ENCODE peak calls at places on chromosomes 12 and 14, in five cellular contexts. One of them, this sample, is unnamed.

GRCh38 chr14:55059333-55059732 is 7.9 kb downstream of the MAPK1IP1L start:
- DNase-seq in OCI-LY7: no peak
- DNase-seq in activated T-cell treated with anti-CD3 and anti-CD28 coated beads for 48 hours: no peak
- DNase-seq in T-helper 2 cell: no peak
- DNase-seq in effector memory CD8-positive, alpha-beta T cell: no peak
- DNase-seq in this sample: no peak

GRCh38 chr14:61477845-61478438 is 156.6 kb downstream of the PRKCH start:
- DNase-seq in OCI-LY7: peak; percentile 82
- DNase-seq in effector memory CD8-positive, alpha-beta T cell: no peak
- DNase-seq in activated T-cell treated with anti-CD3 and anti-CD28 coated beads for 48 hours: peak; percentile 34
- DNase-seq in T-helper 2 cell: peak; percentile 70
- DNase-seq in this sample: peak; percentile 36

GRCh38 chr14:38522724-38523123 is 266.8 kb upstream of the CLEC14A start:
- DNase-seq in T-helper 2 cell: no peak
- DNase-seq in OCI-LY7: no peak
- DNase-seq in activated T-cell treated with anti-CD3 and anti-CD28 coated beads for 48 hours: no peak
- DNase-seq in effector memory CD8-positive, alpha-beta T cell: no peak
- DNase-seq in this sample: no peak

GRCh38 chr12:4960030-4960429 is 50.3 kb downstream of the KCNA1 start:
- DNase-seq in OCI-LY7: no peak
- DNase-seq in activated T-cell treated with anti-CD3 and anti-CD28 coated beads for 48 hours: no peak
- DNase-seq in T-helper 2 cell: no peak
- DNase-seq in effector memory CD8-positive, alpha-beta T cell: no peak
- DNase-seq in this sample: no peak

GRCh38 chr14:88986146-88986841 is 161.8 kb downstream of the TTC8 start:
- DNase-seq in effector memory CD8-positive, alpha-beta T cell: no peak
- DNase-seq in OCI-LY7: no peak
- DNase-seq in T-helper 2 cell: no peak
- DNase-seq in activated T-cell treated with anti-CD3 and anti-CD28 coated beads for 48 hours: no peak
- DNase-seq in this sample: no peak

GRCh38 chr14:68786491-68787234 is 6.2 kb downstream of the ZFP36L1 start:
- DNase-seq in effector memory CD8-positive, alpha-beta T cell: no peak
- DNase-seq in OCI-LY7: no peak
- DNase-seq in activated T-cell treated with anti-CD3 and anti-CD28 coated beads for 48 hours: no peak
- DNase-seq in T-helper 2 cell: no peak
- DNase-seq in this sample: peak; percentile 18

GRCh38 chr12:30753761-30754382 is 879 bp downstream of the CAPRIN2 start:
- DNase-seq in OCI-LY7: peak; percentile 44
- DNase-seq in effector memory CD8-positive, alpha-beta T cell: no peak
- DNase-seq in activated T-cell treated with anti-CD3 and anti-CD28 coated beads for 48 hours: peak; percentile 6
- DNase-seq in T-helper 2 cell: no peak
- DNase-seq in this sample: no peak

GRCh38 chr12:80442426-80443222 is 1.4 kb upstream of the PTPRQ start:
- DNase-seq in T-helper 2 cell: no peak
- DNase-seq in OCI-LY7: no peak
- DNase-seq in effector memory CD8-positive, alpha-beta T cell: no peak
- DNase-seq in activated T-cell treated with anti-CD3 and anti-CD28 coated beads for 48 hours: no peak
- DNase-seq in this sample: no peak

GRCh38 chr14:94387051-94388026 is 1.1 kb downstream of the SERPINA1 start:
- DNase-seq in T-helper 2 cell: no peak
- DNase-seq in activated T-cell treated with anti-CD3 and anti-CD28 coated beads for 48 hours: no peak
- DNase-seq in OCI-LY7: no peak
- DNase-seq in effector memory CD8-positive, alpha-beta T cell: no peak
- DNase-seq in this sample: no peak

GRCh38 chr12:109539508-109539907 is 33.8 kb downstream of the MMAB start:
- DNase-seq in effector memory CD8-positive, alpha-beta T cell: no peak
- DNase-seq in activated T-cell treated with anti-CD3 and anti-CD28 coated beads for 48 hours: no peak
- DNase-seq in T-helper 2 cell: no peak
- DNase-seq in OCI-LY7: no peak
- DNase-seq in this sample: no peak

GRCh38 chr12:71155228-71155627 is 2.6 kb downstream of the TSPAN8 start:
- DNase-seq in activated T-cell treated with anti-CD3 and anti-CD28 coated beads for 48 hours: no peak
- DNase-seq in T-helper 2 cell: no peak
- DNase-seq in effector memory CD8-positive, alpha-beta T cell: no peak
- DNase-seq in OCI-LY7: no peak
- DNase-seq in this sample: no peak

This sample was measured in stimulated activated naive CD8-positive, alpha-beta T cell treated with anti-CD3 and anti-CD28 coated beads, Interleukin-15, amount 100 ng/mL, for 72 hours.